ENCODE peak calls at places on chromosomes 1 and 21, in five cellular contexts. One of them, this sample, is unnamed.

GRCh38 chr1:191290441-191290840 is 812.8 kb upstream of the BRINP3 start:
- DNase-seq in A549: no peak
- DNase-seq in HepG2: no peak
- DNase-seq in K562: no peak
- DNase-seq in GM12878: no peak
- DNase-seq in this sample: peak

GRCh38 chr1:172283766-172284165 is 136.7 kb upstream of the C1orf105 start:
- DNase-seq in A549: no peak
- DNase-seq in HepG2: no peak
- DNase-seq in K562: no peak
- DNase-seq in GM12878: no peak
- DNase-seq in this sample: no peak

GRCh38 chr1:61131716-61132115 is 49.4 kb downstream of the NFIA start:
- DNase-seq in A549: no peak
- DNase-seq in HepG2: no peak
- DNase-seq in K562: no peak
- DNase-seq in GM12878: no peak
- DNase-seq in this sample: no peak

GRCh38 chr1:100585774-100586173 is 47.8 kb downstream of the GPR88 start:
- DNase-seq in A549: no peak
- DNase-seq in HepG2: no peak
- DNase-seq in K562: no peak
- DNase-seq in GM12878: no peak
- DNase-seq in this sample: no peak

GRCh38 chr1:87051965-87052364 is 137.5 kb downstream of the HS2ST1 start:
- DNase-seq in A549: no peak
- DNase-seq in HepG2: no peak
- DNase-seq in K562: no peak
- DNase-seq in GM12878: no peak
- DNase-seq in this sample: no peak

GRCh38 chr1:204171751-204172178 is 5.6 kb upstream of the REN start:
- DNase-seq in A549: peak
- DNase-seq in HepG2: peak
- DNase-seq in K562: no peak
- DNase-seq in GM12878: no peak
- DNase-seq in this sample: peak

GRCh38 chr1:78884685-78885452 is 121.7 kb downstream of the ADGRL4 start:
- DNase-seq in A549: no peak
- DNase-seq in HepG2: no peak
- DNase-seq in K562: no peak
- DNase-seq in GM12878: no peak
- DNase-seq in this sample: no peak

GRCh38 chr1:228157381-228158126 is 7.8 kb downstream of the GJC2 start:
- DNase-seq in A549: no peak
- DNase-seq in HepG2: no peak
- DNase-seq in K562: no peak
- DNase-seq in GM12878: no peak
- DNase-seq in this sample: no peak

GRCh38 chr1:228478912-228479665 is 8.1 kb upstream of the RNF187 start:
- DNase-seq in A549: no peak
- DNase-seq in HepG2: no peak
- DNase-seq in K562: no peak
- DNase-seq in GM12878: no peak
- DNase-seq in this sample: peak

GRCh38 chr1:5998906-5999301 is 6.7 kb upstream of the NPHP4 start:
- DNase-seq in A549: no peak
- DNase-seq in HepG2: no peak
- DNase-seq in K562: no peak
- DNase-seq in GM12878: no peak
- DNase-seq in this sample: no peak

GRCh38 chr1:175842545-175842944 is 99.2 kb upstream of the TNR start:
- DNase-seq in A549: no peak
- DNase-seq in HepG2: no peak
- DNase-seq in K562: no peak
- DNase-seq in GM12878: no peak
- DNase-seq in this sample: no peak

GRCh38 chr1:15214507-15214906 is 32.5 kb upstream of the FHAD1 start:
- DNase-seq in A549: no peak
- DNase-seq in HepG2: no peak
- DNase-seq in K562: no peak
- DNase-seq in GM12878: no peak
- DNase-seq in this sample: no peak

GRCh38 chr21:45104560-45104959 is 30.2 kb downstream of the ADARB1 start:
- DNase-seq in A549: no peak
- DNase-seq in HepG2: no peak
- DNase-seq in K562: no peak
- DNase-seq in GM12878: no peak
- DNase-seq in this sample: no peak

GRCh38 chr1:7177438-7178126 is 392.3 kb downstream of the CAMTA1 start:
- DNase-seq in A549: no peak
- DNase-seq in HepG2: no peak
- DNase-seq in K562: no peak
- DNase-seq in GM12878: no peak
- DNase-seq in this sample: peak

GRCh38 chr1:183827801-183828200 is 22.9 kb downstream of the RGL1 start:
- DNase-seq in A549: no peak
- DNase-seq in HepG2: peak
- DNase-seq in K562: no peak
- DNase-seq in GM12878: no peak
- DNase-seq in this sample: no peak

GRCh38 chr1:205849619-205850355 is at the start of gene PM20D1:
- DNase-seq in A549: no peak
- DNase-seq in HepG2: no peak
- DNase-seq in K562: peak
- DNase-seq in GM12878: no peak
- DNase-seq in this sample: peak

GRCh38 chr21:28781602-28782274 is 210.9 kb downstream of the LTN1 start:
- DNase-seq in A549: no peak
- DNase-seq in HepG2: peak
- DNase-seq in K562: peak
- DNase-seq in GM12878: no peak
- DNase-seq in this sample: peak

GRCh38 chr1:65278344-65279091 is 30.8 kb upstream of the DNAJC6 start:
- DNase-seq in A549: no peak
- DNase-seq in HepG2: no peak
- DNase-seq in K562: no peak
- DNase-seq in GM12878: no peak
- DNase-seq in this sample: peak

GRCh38 chr1:239321877-239322276 is 64.5 kb upstream of the CHRM3 start:
- DNase-seq in A549: no peak
- DNase-seq in HepG2: no peak
- DNase-seq in K562: no peak
- DNase-seq in GM12878: no peak
- DNase-seq in this sample: no peak

GRCh38 chr21:33268392-33268735 is 2.2 kb downstream of the IL10RB start:
- DNase-seq in A549: no peak
- DNase-seq in HepG2: no peak
- DNase-seq in K562: no peak
- DNase-seq in GM12878: no peak
- DNase-seq in this sample: no peak

GRCh38 chr1:168470821-168471473 is 72.8 kb downstream of the XCL2 start:
- DNase-seq in A549: peak
- DNase-seq in HepG2: peak
- DNase-seq in K562: peak
- DNase-seq in GM12878: no peak
- DNase-seq in this sample: no peak

GRCh38 chr1:185733818-185734709 is at the start of gene HMCN1:
- DNase-seq in A549: peak
- DNase-seq in HepG2: peak
- DNase-seq in K562: peak
- DNase-seq in GM12878: no peak
- DNase-seq in this sample: peak

GRCh38 chr21:33940846-33941245 is 25.2 kb upstream of the ATP5PO start:
- DNase-seq in A549: no peak
- DNase-seq in HepG2: no peak
- DNase-seq in K562: peak
- DNase-seq in GM12878: no peak
- DNase-seq in this sample: no peak

GRCh38 chr1:167566766-167567165 is 13.2 kb upstream of the CREG1 start:
- DNase-seq in A549: no peak
- DNase-seq in HepG2: no peak
- DNase-seq in K562: no peak
- DNase-seq in GM12878: no peak
- DNase-seq in this sample: no peak

GRCh38 chr1:218536311-218536710 is 191.2 kb downstream of the TGFB2 start:
- DNase-seq in A549: no peak
- DNase-seq in HepG2: no peak
- DNase-seq in K562: no peak
- DNase-seq in GM12878: no peak
- DNase-seq in this sample: no peak

GRCh38 chr1:149845416-149845815 is 54.0 kb upstream of the BOLA1 start:
- DNase-seq in A549: no peak
- DNase-seq in HepG2: no peak
- DNase-seq in K562: no peak
- DNase-seq in GM12878: no peak
- DNase-seq in this sample: peak

GRCh38 chr1:109634292-109634691 is 14.7 kb downstream of the AMPD2 start:
- DNase-seq in A549: no peak
- DNase-seq in HepG2: no peak
- DNase-seq in K562: no peak
- DNase-seq in GM12878: no peak
- DNase-seq in this sample: no peak

GRCh38 chr1:23673086-23673813 is 18.4 kb upstream of the RPL11 start:
- DNase-seq in A549: peak
- DNase-seq in HepG2: peak
- DNase-seq in K562: peak
- DNase-seq in GM12878: no peak
- DNase-seq in this sample: peak

GRCh38 chr1:165892935-165893334 is 65.5 kb downstream of the UCK2 start:
- DNase-seq in A549: no peak
- DNase-seq in HepG2: no peak
- DNase-seq in K562: no peak
- DNase-seq in GM12878: no peak
- DNase-seq in this sample: no peak

GRCh38 chr1:209873067-209873810 is 45.5 kb downstream of the UTP25 start:
- DNase-seq in A549: no peak
- DNase-seq in HepG2: no peak
- DNase-seq in K562: no peak
- DNase-seq in GM12878: no peak
- DNase-seq in this sample: no peak
- TF ChIP-seq JUNB in A549: no peak
- TF ChIP-seq JUNB in HepG2: no peak
- TF ChIP-seq JUNB in K562: no peak
- TF ChIP-seq JUNB in GM12878: no peak
- TF ChIP-seq JUNB in this sample: no peak

GRCh38 chr1:178023181-178023618 is 53.3 kb upstream of the SEC16B start:
- DNase-seq in A549: no peak
- DNase-seq in HepG2: peak
- DNase-seq in K562: no peak
- DNase-seq in GM12878: no peak
- DNase-seq in this sample: no peak
- TF ChIP-seq JUNB in A549: no peak
- TF ChIP-seq JUNB in HepG2: no peak
- TF ChIP-seq JUNB in K562: no peak
- TF ChIP-seq JUNB in GM12878: no peak
- TF ChIP-seq JUNB in this sample: no peak

GRCh38 chr1:59151860-59152259 is 145.0 kb upstream of the FGGY start:
- DNase-seq in A549: no peak
- DNase-seq in HepG2: no peak
- DNase-seq in K562: no peak
- DNase-seq in GM12878: no peak
- DNase-seq in this sample: no peak

GRCh38 chr1:59154406-59154805 is 142.5 kb upstream of the FGGY start:
- DNase-seq in A549: no peak
- DNase-seq in HepG2: no peak
- DNase-seq in K562: no peak
- DNase-seq in GM12878: no peak
- DNase-seq in this sample: no peak

GRCh38 chr1:59150537-59151386 is 146.1 kb upstream of the FGGY start:
- DNase-seq in A549: peak
- DNase-seq in HepG2: peak
- DNase-seq in K562: no peak
- DNase-seq in GM12878: peak
- DNase-seq in this sample: no peak

GRCh38 chr1:59149435-59149834 is 147.5 kb upstream of the FGGY start:
- DNase-seq in A549: no peak
- DNase-seq in HepG2: no peak
- DNase-seq in K562: no peak
- DNase-seq in GM12878: no peak
- DNase-seq in this sample: no peak

DNA sequence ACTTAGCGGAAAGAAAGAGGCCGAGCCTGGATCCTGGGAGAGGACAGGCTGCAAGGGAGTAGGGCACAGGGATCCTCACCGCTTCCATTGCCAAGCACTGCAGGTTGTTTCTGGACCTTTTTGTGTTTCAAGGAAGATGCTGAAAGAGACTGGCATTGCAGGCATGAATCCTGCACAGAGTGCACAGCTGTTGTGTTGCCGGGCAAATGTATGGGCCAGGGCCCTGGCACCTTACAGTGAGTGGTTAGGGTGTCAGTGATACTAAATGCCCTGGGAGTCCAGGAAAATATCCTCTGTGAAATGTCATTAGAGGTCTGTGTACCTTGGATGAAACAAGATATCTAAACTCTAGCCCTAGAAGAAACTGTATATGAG is 145.5 kb upstream of the FGGY start:
- DNase-seq in A549: no peak
- DNase-seq in HepG2: no peak
- DNase-seq in K562: no peak
- DNase-seq in GM12878: no peak
- DNase-seq in this sample: no peak
- TF ChIP-seq JUNB in A549: no peak
- TF ChIP-seq JUNB in HepG2: no peak
- TF ChIP-seq JUNB in K562: no peak
- TF ChIP-seq JUNB in GM12878: no peak
- TF ChIP-seq JUNB in this sample: no peak

DNA sequence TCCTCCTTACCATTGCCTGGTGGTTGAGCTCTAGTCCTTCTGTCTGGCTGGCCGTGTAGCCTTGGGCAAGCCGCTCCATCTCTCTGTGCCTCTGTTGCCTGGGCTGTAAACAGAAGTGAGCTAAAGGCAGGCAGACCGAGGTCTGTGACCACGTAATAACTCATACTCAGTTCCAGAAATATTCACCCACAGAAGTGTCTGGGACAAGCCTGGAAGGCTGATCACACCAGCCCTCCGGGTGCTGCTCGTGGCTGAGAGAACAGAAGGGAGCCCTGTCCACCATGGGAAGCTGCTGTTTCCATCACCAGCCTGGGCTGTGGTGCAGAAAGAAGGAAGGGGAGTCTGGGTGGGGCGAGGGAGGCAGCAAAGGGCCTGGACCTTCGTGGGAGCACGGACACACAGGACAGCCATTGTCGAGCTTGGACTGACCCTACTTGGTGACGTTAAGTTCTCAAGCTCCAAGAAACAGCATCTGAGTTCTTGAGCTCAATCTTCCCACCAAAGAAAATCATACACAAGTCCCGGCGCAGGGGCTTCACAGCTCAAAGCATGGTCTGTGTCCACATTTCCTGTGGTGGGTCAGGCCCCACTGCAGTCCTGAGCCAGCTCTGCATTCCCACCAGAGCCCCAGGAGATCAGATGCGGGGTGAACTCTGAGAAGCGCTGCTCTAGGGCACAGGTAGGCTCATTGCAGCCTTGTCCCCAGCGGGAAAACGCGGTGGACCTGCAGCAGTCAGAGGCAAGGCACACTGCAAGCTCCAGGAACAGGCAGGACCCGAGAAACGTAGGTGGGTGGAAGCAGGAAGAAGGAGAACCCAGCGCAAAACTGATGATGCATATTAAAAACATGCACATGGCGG is 61.8 kb downstream of the RUNX3 start:
- DNase-seq in A549: no peak
- DNase-seq in HepG2: no peak
- DNase-seq in K562: no peak
- DNase-seq in GM12878: no peak
- DNase-seq in this sample: no peak
- TF ChIP-seq JUNB in A549: no peak
- TF ChIP-seq JUNB in HepG2: no peak
- TF ChIP-seq JUNB in K562: no peak
- TF ChIP-seq JUNB in GM12878: no peak
- TF ChIP-seq JUNB in this sample: no peak

This sample was measured in GM23338.